ENCODE peak calls at places on chromosomes 5 and 9, in five cellular contexts. Y is activated gamma-delta T cell treated with Interleukin-2 at 50 U/mL for 16 hours; G is stimulated activated naive CD8-positive, alpha-beta T cell treated with anti-CD3 and anti-CD28 coated beads, Interleukin-15, Interleukin-2, amounts not matched to agents 100 U/mL and 50 U/mL, for 24 hours; W is Ammon's horn; F is iPS DF 6.9. O is an unnamed sample.

GRCh38 chr9:98992885-98993569 is 49.3 kb downstream of the COL15A1 start:
- DNase-seq in Y (no peak), G (no peak), W (no peak), F (no peak), O (no peak)

GRCh38 chr9:132485454-132485853 is 75.4 kb downstream of the CFAP77 start:
- DNase-seq in Y (no peak), G (no peak), W (no peak), F (no peak), O (no peak)

GRCh38 chr5:61001647-61002046 is 56.6 kb downstream of the NDUFAF2 start:
- DNase-seq in Y (no peak), G (no peak), W (no peak), F (no peak), O (peak)

GRCh38 chr5:30627945-30628344 is 565.5 kb upstream of the CDH6 start:
- DNase-seq in Y (no peak), G (no peak), W (no peak), F (no peak), O (no peak)

GRCh38 chr9:806285-807156 is 35.0 kb upstream of the DMRT1 start:
- DNase-seq in Y (no peak), G (no peak), W (peak), F (peak), O (peak)

GRCh38 chr5:90802695-90803317 is 244.2 kb downstream of the ADGRV1 start:
- DNase-seq in Y (no peak), G (no peak), W (peak), F (peak), O (peak)

GRCh38 chr9:35044071-35044470 is 28.4 kb downstream of the VCP start:
- DNase-seq in Y (no peak), G (no peak), W (no peak), F (no peak), O (no peak)

GRCh38 chr9:134339183-134339806 is 13.0 kb downstream of the RXRA start:
- DNase-seq in Y (no peak), G (no peak), W (peak), F (no peak), O (no peak)

GRCh38 chr5:82312373-82312856 is 34.3 kb upstream of the RPS23 start:
- DNase-seq in Y (peak), G (peak), W (peak), F (peak), O (peak)

GRCh38 chr5:174418809-174419522 is 305.4 kb upstream of the MSX2 start:
- DNase-seq in Y (no peak), G (no peak), W (no peak), F (no peak), O (no peak)

GRCh38 chr5:65986050-65986451 is 59.7 kb downstream of the ERBIN start:
- DNase-seq in Y (no peak), G (no peak), W (no peak), F (no peak), O (no peak)

GRCh38 chr5:159737263-159737662 is 179.0 kb upstream of the ADRA1B start:
- DNase-seq in Y (no peak), G (no peak), W (no peak), F (no peak), O (no peak)

GRCh38 chr5:107783551-107783950 is 112.8 kb upstream of the EFNA5 start:
- DNase-seq in Y (no peak), G (no peak), W (no peak), F (no peak), O (no peak)

GRCh38 chr5:67350185-67350584 is 153.6 kb upstream of the CD180 start:
- DNase-seq in Y (no peak), G (no peak), W (peak), F (no peak), O (peak)

GRCh38 chr5:51156222-51156621 is 227.0 kb upstream of the ISL1 start:
- DNase-seq in Y (no peak), G (no peak), W (no peak), F (no peak), O (no peak)

GRCh38 chr5:80655231-80655784 is 525 bp upstream of the DHFR start:
- DNase-seq in Y (no peak), G (no peak), W (no peak), F (no peak), O (no peak)

GRCh38 chr9:21871256-21871975 is 69.0 kb downstream of the MTAP start:
- DNase-seq in Y (no peak), G (no peak), W (no peak), F (no peak), O (no peak)